ENCODE peak calls at places on chromosomes 6 and 20, in four cellular contexts. One of them, this sample, is unnamed.

GRCh38 chr20:45456632-45457031 is 12.9 kb upstream of the WFDC2 start:
- DNase-seq in K562: peak; percentile 49
- DNase-seq in adrenal gland: no peak
- DNase-seq in sigmoid colon: no peak
- DNase-seq in this sample: no peak

GRCh38 chr6:30350519-30350918 is 5.6 kb downstream of the RPP21 start:
- DNase-seq in adrenal gland: no peak
- DNase-seq in K562: no peak
- DNase-seq in sigmoid colon: no peak
- DNase-seq in this sample: no peak

GRCh38 chr6:8225113-8225512 is 122.8 kb upstream of the EEF1E1 start:
- DNase-seq in adrenal gland: no peak
- DNase-seq in K562: no peak
- DNase-seq in sigmoid colon: no peak
- DNase-seq in this sample: no peak

GRCh38 chr20:8267009-8267408 is 134.9 kb downstream of the PLCB1 start:
- DNase-seq in K562: no peak
- DNase-seq in sigmoid colon: no peak
- DNase-seq in adrenal gland: no peak
- DNase-seq in this sample: no peak

GRCh38 chr6:26125015-26125690 is 37.9 kb downstream of the HFE start:
- DNase-seq in adrenal gland: peak; percentile 24
- DNase-seq in K562: no peak
- DNase-seq in sigmoid colon: no peak
- DNase-seq in this sample: peak; percentile 39

GRCh38 chr6:3592371-3592941 is 135.6 kb upstream of the SLC22A23 start:
- DNase-seq in adrenal gland: peak; percentile 15
- DNase-seq in K562: peak; percentile 7
- DNase-seq in sigmoid colon: no peak
- DNase-seq in this sample: no peak

GRCh38 chr6:113586413-113586812 is 270.7 kb upstream of the MARCKS start:
- DNase-seq in K562: no peak
- DNase-seq in sigmoid colon: no peak
- DNase-seq in adrenal gland: no peak
- DNase-seq in this sample: no peak

GRCh38 chr6:100658486-100658885 is 193.8 kb upstream of the SIM1 start:
- DNase-seq in sigmoid colon: no peak
- DNase-seq in K562: no peak
- DNase-seq in adrenal gland: no peak
- DNase-seq in this sample: no peak

GRCh38 chr6:47004458-47004857 is 37.7 kb downstream of the ADGRF1 start:
- DNase-seq in adrenal gland: no peak
- DNase-seq in K562: no peak
- DNase-seq in sigmoid colon: no peak
- DNase-seq in this sample: no peak

GRCh38 chr20:38091447-38092216 is 58.1 kb downstream of the RPRD1B start:
- DNase-seq in adrenal gland: no peak
- DNase-seq in K562: peak; percentile 51
- DNase-seq in sigmoid colon: no peak
- DNase-seq in this sample: peak; percentile 52

GRCh38 chr20:38085031-38085430 is 51.5 kb downstream of the RPRD1B start:
- DNase-seq in adrenal gland: no peak
- DNase-seq in K562: no peak
- DNase-seq in sigmoid colon: no peak
- DNase-seq in this sample: no peak

GRCh38 chr20:38093641-38094077 is 60.1 kb downstream of the RPRD1B start:
- DNase-seq in sigmoid colon: no peak
- DNase-seq in adrenal gland: no peak
- DNase-seq in K562: no peak
- DNase-seq in this sample: no peak

GRCh38 chr20:38092260-38092857 is 58.8 kb downstream of the RPRD1B start:
- DNase-seq in sigmoid colon: no peak
- DNase-seq in adrenal gland: no peak
- DNase-seq in K562: no peak
- DNase-seq in this sample: no peak

DNA sequence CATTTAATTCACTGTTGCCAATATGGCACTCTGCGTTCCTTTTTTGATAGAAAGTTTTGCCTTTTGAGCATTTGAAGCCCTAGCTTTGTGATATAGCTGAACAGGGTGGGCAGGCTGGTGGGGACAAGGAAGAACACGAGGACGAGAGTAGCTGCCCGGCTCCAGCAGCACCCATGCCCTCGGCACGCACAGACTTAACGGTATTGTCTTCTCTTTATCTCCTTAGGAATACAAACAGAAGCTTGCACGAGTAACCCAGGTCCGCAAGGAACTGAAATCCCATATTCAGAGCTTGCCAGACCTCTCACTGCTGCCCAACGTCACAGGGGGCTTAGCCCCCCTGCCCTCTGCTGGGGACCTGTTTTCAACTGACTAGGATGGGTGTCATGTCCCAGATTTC is 56.0 kb downstream of the RPRD1B start:
- DNase-seq in K562: no peak
- DNase-seq in adrenal gland: no peak
- DNase-seq in sigmoid colon: no peak
- DNase-seq in this sample: no peak
- H3K36me3 ChIP-seq in K562: peaks cover 78% of the 10 kb centered on the region
- H3K36me3 ChIP-seq in adrenal gland: no peaks in the 10 kb centered on the region
- H3K36me3 ChIP-seq in sigmoid colon: no peaks in the 10 kb centered on the region
- H3K36me3 ChIP-seq in this sample: peaks cover 20% of the 10 kb centered on the region

DNA sequence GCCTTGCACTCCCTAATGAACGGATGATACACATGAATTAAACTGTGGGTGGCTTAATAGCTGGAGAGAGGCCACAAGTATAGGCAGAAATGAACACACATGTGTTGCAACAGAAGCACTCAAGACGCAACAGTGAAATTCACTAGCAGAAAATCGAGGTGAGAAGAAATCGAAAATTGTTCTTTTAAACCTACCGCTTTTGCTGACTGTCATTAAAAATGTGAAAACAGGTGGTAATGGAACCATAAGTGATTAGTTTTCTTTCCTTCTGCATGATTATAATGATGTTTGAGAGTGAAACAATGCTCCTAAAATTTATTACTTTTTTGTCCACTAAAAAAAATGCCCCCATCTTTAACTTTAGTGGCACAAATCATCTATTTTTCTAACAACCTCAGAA is 80.1 kb upstream of the SHLD1 start:
- DNase-seq in adrenal gland: no peak
- DNase-seq in K562: no peak
- DNase-seq in sigmoid colon: no peak
- DNase-seq in this sample: no peak
- TF ChIP-seq CTCF in adrenal gland: no peak
- TF ChIP-seq CTCF in K562: no peak
- TF ChIP-seq CTCF in sigmoid colon: no peak
- TF ChIP-seq CTCF in this sample: no peak

GRCh38 chr6:52116605-52116948 is 29.2 kb upstream of the PKHD1 start:
- DNase-seq in K562: no peak
- DNase-seq in sigmoid colon: no peak
- DNase-seq in adrenal gland: no peak
- DNase-seq in this sample: no peak
- H3K4me3 ChIP-seq in K562: no peak overlapping the region
- H3K4me3 ChIP-seq in sigmoid colon: no peak overlapping the region
- H3K4me3 ChIP-seq in adrenal gland: no peak overlapping the region
- H3K4me3 ChIP-seq in this sample: no peak overlapping the region

GRCh38 chr6:56527934-56528333 is 114.8 kb downstream of the DST start:
- DNase-seq in K562: no peak
- DNase-seq in adrenal gland: no peak
- DNase-seq in sigmoid colon: no peak
- DNase-seq in this sample: no peak
- H3K36me3 ChIP-seq in K562: peaks cover 3% of the 10 kb centered on the region
- H3K36me3 ChIP-seq in adrenal gland: no peaks in the 10 kb centered on the region
- H3K36me3 ChIP-seq in sigmoid colon: peaks cover 4% of the 10 kb centered on the region
- H3K36me3 ChIP-seq in this sample: no peaks in the 10 kb centered on the region